ENCODE peak calls at places on chromosomes 4 and X, in five cellular contexts. L is stomach, B is HepG2, E is psoas muscle, T is sigmoid colon. U is an unnamed sample.

GRCh38 chrX:155334486-155335316 is at the start of gene CLIC2:
- DNase-seq in T (no peak), L (peak), E (no peak), B (no peak), U (no peak)

GRCh38 chr4:10917475-10918103 is 233.0 kb upstream of the CLNK start:
- DNase-seq in T (no peak), E (no peak), L (peak), B (no peak), U (no peak)

GRCh38 chr4:81343536-81343935 is 128.2 kb downstream of the RASGEF1B start:
- DNase-seq in L (no peak), T (no peak), B (no peak), E (no peak), U (no peak)

GRCh38 chr4:118989098-118990080 is 100.7 kb downstream of the SYNPO2 start:
- DNase-seq in L (no peak), T (peak), E (no peak), B (no peak), U (no peak)

GRCh38 chr4:26330186-26330787 is 9.5 kb downstream of the RBPJ start:
- DNase-seq in B (peak), L (no peak), E (no peak), T (no peak), U (no peak)

GRCh38 chrX:103330601-103331397 is 760 bp downstream of the TCEAL7 start:
- DNase-seq in E (no peak), T (peak), L (no peak), B (no peak), U (no peak)

GRCh38 chr4:6909970-6910339 is 329 bp downstream of the TBC1D14 start:
- DNase-seq in T (no peak), B (no peak), E (peak), L (no peak), U (no peak)

GRCh38 chr4:148026022-148026421 is 294.1 kb downstream of the ARHGAP10 start:
- DNase-seq in E (no peak), L (no peak), T (no peak), B (no peak), U (no peak)

GRCh38 chr4:175514174-175514573 is 297.9 kb downstream of the GPM6A start:
- DNase-seq in T (no peak), L (no peak), E (no peak), B (no peak), U (peak)

GRCh38 chr4:175539498-175539897 is 272.6 kb downstream of the GPM6A start:
- DNase-seq in B (no peak), T (no peak), L (no peak), E (no peak), U (no peak)

GRCh38 chrX:115679460-115679859 is 118.5 kb downstream of the PLS3 start:
- DNase-seq in E (no peak), B (peak), T (no peak), L (no peak), U (no peak)
- TF ChIP-seq CTCF in E (no peak), B (peak), T (no peak), L (peak), U (peak)

GRCh38 chr4:159252491-159252890 is 149.6 kb downstream of the RAPGEF2 start:
- DNase-seq in B (no peak), L (no peak), T (no peak), E (no peak), U (no peak)

GRCh38 chr4:159250751-159251325 is 148.0 kb downstream of the RAPGEF2 start:
- DNase-seq in E (no peak), B (no peak), L (no peak), T (no peak), U (no peak)

DNA sequence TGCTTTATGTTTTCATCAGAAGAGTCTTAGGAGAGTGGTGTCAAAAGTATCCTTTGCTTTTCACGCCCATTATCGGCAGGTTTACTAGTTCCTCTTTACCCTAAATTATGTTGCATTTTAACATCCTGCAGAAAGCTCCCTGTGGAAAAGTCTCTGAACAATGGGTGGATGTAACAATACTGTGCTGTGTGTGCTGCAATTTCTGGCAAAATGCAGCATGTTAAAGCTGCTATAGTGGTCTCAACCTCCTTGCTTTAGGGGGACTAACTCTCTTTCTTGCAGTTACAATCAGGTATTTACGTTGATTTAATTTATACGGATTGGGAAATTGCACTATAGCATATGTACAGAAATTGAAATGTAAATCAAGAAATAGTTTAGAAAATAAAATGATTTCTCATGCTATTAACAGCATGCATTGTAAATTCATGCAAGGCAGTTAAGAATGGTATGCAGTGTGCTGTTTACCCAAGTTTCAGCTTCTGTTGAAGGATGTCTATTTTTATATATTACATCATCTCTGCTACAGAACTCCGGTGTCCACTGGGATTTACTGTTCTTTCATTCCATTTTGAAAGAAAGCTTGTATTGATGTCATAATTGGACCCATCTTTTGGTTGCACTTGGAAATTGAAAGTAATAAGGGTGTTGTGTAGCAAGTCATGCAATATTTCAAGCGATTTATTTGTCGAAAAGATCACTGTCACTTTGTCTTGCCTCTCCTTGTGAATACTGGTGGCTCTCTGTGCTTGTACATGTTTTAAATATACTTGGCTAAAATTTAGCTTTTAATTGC is 145.7 kb downstream of the RAPGEF2 start:
- DNase-seq in T (no peak), E (no peak), L (no peak), B (peak), U (no peak)
- H3K4me3 ChIP-seq in T (peak), E (peak), L (no peak), B (no peak), U (no peak)

DNA sequence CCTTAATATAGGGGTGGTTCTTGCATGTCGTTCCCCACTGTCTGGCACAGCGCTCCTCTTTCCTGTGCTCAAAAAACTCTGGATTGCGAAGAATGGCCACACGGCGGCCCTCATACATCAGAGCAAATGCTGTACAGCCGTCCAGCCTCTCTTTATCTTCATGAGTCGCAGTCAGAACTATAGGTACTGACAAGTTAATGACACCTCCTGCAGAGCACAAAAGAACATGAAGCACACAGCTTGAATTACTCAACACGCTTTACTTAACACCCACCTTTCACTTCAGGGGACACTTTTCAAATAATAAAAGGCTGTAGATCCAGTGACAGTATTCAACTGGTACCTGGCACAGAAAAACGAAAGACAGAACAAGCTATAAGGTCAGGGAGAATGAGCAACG is 65.3 kb downstream of the PAPSS1 start:
- DNase-seq in B (peak), L (no peak), T (no peak), E (no peak), U (no peak)
- TF ChIP-seq CTCF in B (peak), L (no peak), T (no peak), E (no peak), U (no peak)

DNA sequence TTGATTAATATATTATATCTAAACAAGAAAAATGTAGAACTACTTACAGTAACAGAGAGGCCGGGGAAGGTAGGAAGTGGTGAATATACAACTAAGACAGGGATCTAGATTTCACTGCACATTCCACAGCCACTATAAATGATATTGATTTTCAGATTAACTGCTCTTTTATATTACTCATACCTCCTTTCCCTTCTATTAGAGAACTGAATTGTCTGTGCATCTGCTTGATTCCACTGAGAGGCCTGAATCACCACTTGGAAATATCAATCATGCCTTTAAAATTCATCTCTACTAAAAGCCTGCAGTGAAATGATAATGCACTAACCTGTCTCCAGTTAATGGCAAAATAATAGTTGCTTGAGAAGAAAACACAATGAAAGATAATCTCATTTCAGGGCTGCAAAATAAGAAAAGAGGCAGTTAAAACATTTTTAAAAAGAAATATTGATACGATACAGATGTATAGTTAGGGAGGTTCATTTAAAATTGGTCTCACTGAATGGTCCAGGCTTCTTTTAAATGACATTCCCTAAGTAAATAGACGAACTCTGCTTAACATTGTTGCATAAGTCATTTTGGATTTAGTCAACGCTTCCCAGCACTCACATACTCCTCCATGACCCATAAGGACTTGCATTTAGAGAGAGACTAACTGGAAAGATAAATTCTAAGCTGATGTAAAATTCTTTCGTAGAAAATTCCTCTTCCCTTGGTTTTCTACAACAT is 3.8 kb downstream of the ANTXR2 start:
- DNase-seq in B (no peak), T (no peak), L (no peak), E (no peak), U (no peak)
- H3K4me3 ChIP-seq in B (no peak), T (peak), L (peak), E (no peak), U (no peak)

GRCh38 chrX:107470198-107470597 is 20.7 kb downstream of the FRMPD3 start:
- DNase-seq in T (no peak), E (no peak), L (no peak), B (no peak), U (no peak)

GRCh38 chrX:107467271-107467670 is 17.8 kb downstream of the FRMPD3 start:
- DNase-seq in B (no peak), L (no peak), T (no peak), E (no peak), U (no peak)

GRCh38 chrX:107465932-107466620 is 16.6 kb downstream of the FRMPD3 start:
- DNase-seq in T (no peak), B (no peak), L (no peak), E (no peak), U (no peak)

DNA sequence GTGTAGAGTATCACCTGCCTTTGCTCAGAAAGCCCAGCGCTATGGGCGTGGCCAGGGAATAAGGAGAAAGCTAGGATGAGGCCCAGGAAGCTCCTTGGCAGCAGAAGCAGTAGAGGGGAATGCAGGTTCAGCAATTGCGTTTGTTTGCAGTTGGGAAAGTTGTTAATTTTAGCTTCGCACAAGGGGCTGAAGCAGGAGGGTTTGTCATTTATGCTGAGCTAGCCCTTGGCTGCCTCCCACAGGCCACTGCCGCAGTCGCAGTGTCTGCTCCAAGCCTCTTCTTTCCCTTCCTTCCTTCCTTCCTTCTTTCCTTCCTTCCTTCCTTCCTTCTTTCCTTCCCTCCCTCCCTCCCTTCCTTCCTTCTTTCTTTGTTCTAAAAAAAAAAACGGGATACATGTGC is 21.5 kb downstream of the FRMPD3 start:
- DNase-seq in T (no peak), E (no peak), L (no peak), B (no peak), U (no peak)
- TF ChIP-seq CTCF in T (no peak), E (no peak), L (no peak), B (no peak), U (peak)

GRCh38 chrX:43552166-43552565 is 103.9 kb upstream of the MAOA start:
- DNase-seq in B (peak), E (no peak), L (no peak), T (no peak), U (peak)
- H3K4me3 ChIP-seq in B (no peak), E (no peak), L (no peak), T (no peak), U (no peak)

GRCh38 chr4:177367336-177367735 is 57.7 kb downstream of the NEIL3 start:
- DNase-seq in T (no peak), B (peak), L (no peak), E (no peak), U (no peak)
- TF ChIP-seq CTCF in T (no peak), B (peak), L (no peak), E (no peak), U (peak)

U was measured in epithelial cell of proximal tubule.